ENCODE peak calls at places on chromosome X, in five cellular contexts. Y is CD8-positive, alpha-beta T cell; P is stomach; E is right atrium auricular region; R is brain microvascular endothelial cell. K is an unnamed sample.

GRCh38 chrX:68807818-68808217 is 21.0 kb upstream of the EFNB1 start:
- DNase-seq in Y (no peak), P (no peak), E (no peak), R (no peak), K (no peak)

GRCh38 chrX:72201836-72202536 is 20.4 kb downstream of the PIN4 start:
- DNase-seq in Y (no peak), P (no peak), E (no peak), R (peak), K (no peak)

GRCh38 chrX:50626432-50626831 is 155.8 kb upstream of the DGKK start:
- DNase-seq in Y (no peak), P (no peak), E (no peak), R (no peak), K (no peak)

GRCh38 chrX:109974906-109975655 is 27.8 kb upstream of the TMEM164 start:
- DNase-seq in Y (no peak), P (no peak), E (no peak), R (peak), K (no peak)

GRCh38 chrX:10447577-10448214 is 172.7 kb downstream of the MID1 start:
- DNase-seq in Y (no peak), P (no peak), E (no peak), R (peak), K (no peak)

GRCh38 chrX:52082578-52082977 is 13.6 kb upstream of the MAGED4B start:
- DNase-seq in Y (no peak), P (no peak), E (no peak), R (peak), K (no peak)

GRCh38 chrX:115017455-115017854 is at the start of gene IL13RA2:
- DNase-seq in Y (no peak), P (no peak), E (no peak), R (peak), K (no peak)

GRCh38 chrX:107704181-107704580 is 71.4 kb downstream of the TSC22D3 start:
- DNase-seq in Y (no peak), P (no peak), E (no peak), R (no peak), K (no peak)

GRCh38 chrX:55907968-55908607 is 190.5 kb downstream of the RRAGB start:
- DNase-seq in Y (peak), P (peak), E (peak), R (peak), K (no peak)

GRCh38 chrX:1807301-1807731 is 192.5 kb downstream of the ASMT start:
- DNase-seq in Y (no peak), P (no peak), E (no peak), R (peak), K (no peak)

GRCh38 chrX:112839856-112840255 is 775 bp downstream of the AMOT start:
- DNase-seq in Y (no peak), P (no peak), E (no peak), R (no peak), K (no peak)
- H3K27ac ChIP-seq in Y (no peak), P (peak), E (no peak), R (no peak), K (peak)

DNA sequence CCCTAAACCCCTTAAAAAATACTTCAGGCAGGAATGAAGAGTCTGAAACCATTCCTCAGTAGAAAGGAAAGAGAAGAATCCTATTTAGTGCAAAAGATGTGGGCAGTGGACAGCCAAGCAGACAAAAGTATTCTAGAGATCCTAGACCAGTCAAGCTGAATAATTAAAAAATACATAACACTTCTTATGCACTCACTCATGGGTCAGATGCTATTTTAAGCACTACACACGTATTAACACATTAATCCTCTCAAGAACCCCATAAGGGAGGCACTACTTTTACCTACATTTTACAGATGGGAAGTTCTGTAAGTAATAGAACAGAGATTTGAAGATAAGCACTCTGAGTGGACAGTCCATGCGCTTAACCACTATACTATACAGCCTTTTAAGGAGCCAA is 5.9 kb downstream of the TAB3 start:
- DNase-seq in Y (no peak), P (no peak), E (no peak), R (no peak), K (no peak)
- H3K27ac ChIP-seq in Y (no peak), P (no peak), E (no peak), R (no peak), K (no peak)

DNA sequence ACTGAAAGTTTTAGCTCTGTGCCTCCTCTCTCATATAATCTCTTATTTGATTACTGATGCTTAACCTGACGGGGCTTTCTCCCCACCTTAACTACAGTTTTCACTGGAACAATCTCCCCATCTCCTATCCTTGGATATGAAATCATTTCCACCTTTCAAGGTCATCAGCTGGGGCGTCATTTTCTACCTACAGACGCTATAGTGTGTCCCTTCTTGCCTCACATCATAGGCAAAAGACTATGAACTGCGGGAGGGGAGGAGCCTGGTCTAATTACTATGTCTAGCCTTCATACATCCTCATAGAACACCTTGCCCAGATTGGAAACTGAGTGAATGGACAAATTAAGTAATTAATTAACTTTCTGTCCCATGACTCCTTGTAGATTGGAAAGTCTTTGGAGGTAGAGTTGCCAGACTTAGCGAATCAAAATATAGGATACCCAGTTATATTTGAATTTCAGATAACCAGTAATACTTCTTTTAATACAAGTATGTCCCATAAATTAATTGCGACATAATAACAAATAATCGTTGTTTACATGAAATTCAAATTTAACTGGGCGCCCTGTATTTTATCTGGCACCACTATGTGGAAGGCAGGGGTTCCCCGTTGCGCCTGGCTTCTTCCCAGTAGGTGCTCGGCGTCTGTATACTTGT is 762 bp upstream of the ATP6AP2 start:
- DNase-seq in Y (no peak), P (no peak), E (no peak), R (no peak), K (no peak)
- H3K27ac ChIP-seq in Y (peak), P (peak), E (peak), R (peak), K (peak)

GRCh38 chrX:151870603-151871002 is 42.1 kb upstream of the MAGEA4 start:
- DNase-seq in Y (no peak), P (no peak), E (no peak), R (peak), K (no peak)
- H3K27ac ChIP-seq in Y (no peak), P (no peak), E (no peak), R (peak), K (no peak)

DNA sequence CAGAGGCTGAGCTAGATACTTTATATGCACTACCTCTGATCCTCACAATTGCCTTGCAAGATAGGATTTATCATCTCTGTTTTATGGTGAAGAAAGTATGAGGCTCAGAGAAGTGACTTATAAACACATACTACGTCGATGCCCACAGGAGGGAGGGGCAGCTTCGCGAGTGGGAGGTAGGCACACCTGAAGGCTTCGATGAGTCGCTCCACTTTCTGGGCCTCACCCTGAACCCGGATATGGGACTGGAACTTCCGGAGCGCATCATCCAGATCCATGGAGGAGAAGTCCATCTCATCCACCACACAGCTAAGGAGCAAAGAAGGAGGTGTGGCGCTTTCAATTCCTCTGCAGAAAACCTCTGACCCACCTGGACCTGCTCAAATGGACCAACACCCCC is 22.9 kb upstream of the KDM5C start:
- DNase-seq in Y (no peak), P (no peak), E (no peak), R (no peak), K (no peak)
- H3K27ac ChIP-seq in Y (no peak), P (no peak), E (no peak), R (no peak), K (no peak)

DNA sequence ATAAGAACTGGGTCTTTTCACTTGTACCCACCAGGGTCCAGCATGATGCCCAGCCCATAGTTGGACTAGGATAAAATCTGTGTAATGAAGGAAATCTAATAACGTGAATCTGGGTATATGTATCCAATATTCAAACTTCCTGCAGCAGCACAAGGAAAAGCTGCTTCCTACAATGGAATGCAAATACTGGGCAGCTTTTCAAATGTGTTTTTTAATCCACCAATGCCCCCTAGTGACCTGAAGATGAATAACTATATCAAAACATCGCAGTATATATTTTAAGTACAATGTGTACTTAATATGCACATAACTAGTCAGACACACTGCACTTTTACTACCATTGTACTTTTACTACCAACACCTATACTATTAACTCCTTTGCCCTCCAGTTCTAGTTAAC is 5.3 kb downstream of the APOO start:
- DNase-seq in Y (no peak), P (no peak), E (no peak), R (peak), K (no peak)
- H3K27ac ChIP-seq in Y (no peak), P (peak), E (peak), R (no peak), K (peak)

GRCh38 chrX:45434231-45434630 is 233.6 kb upstream of the DIPK2B start:
- DNase-seq in Y (no peak), P (no peak), E (no peak), R (no peak), K (no peak)

GRCh38 chrX:45424341-45424740 is 223.7 kb upstream of the DIPK2B start:
- DNase-seq in Y (no peak), P (no peak), E (no peak), R (no peak), K (no peak)

DNA sequence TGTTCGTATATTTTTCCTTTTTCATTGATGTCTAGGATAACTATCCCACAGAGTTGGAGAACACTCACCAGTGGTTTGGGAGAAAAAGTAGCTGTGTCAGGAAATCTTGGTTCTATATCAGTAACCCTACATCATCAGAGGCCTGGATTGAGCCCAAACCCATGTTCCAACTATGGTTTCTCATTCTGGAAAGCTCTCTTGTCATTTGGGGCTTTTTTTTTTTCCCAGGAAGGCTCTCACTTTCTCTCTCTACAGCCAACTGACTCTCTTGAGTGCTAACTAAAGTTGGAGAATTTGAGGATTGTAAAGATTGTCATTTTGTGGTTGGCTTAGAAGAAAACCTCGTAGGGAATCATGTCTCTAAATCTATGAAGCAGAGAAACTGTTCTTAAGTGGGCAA is 228.1 kb upstream of the DIPK2B start:
- DNase-seq in Y (no peak), P (no peak), E (no peak), R (no peak), K (no peak)
- H3K27ac ChIP-seq in Y (no peak), P (no peak), E (no peak), R (no peak), K (no peak)

GRCh38 chrX:24054182-24055042 is at the start of gene EIF2S3:
- DNase-seq in Y (peak), P (peak), E (peak), R (peak), K (peak)
- H3K27ac ChIP-seq in Y (peak), P (no peak), E (peak), R (peak), K (peak)